ENCODE peak calls at places on chromosomes 7 and 10, in seven cellular contexts. Q, E, U, D, T, Z and R are unnamed samples.

GRCh38 chr10:13989616-13990015 is 341.1 kb downstream of the FRMD4A start:
- DNase-seq in Q (no peak), E (no peak), U (no peak), D (no peak), T (no peak), Z (no peak), R (no peak)

GRCh38 chr10:91804126-91804510 is 5.9 kb downstream of the TNKS2 start:
- DNase-seq in Q (no peak), E (no peak), U (no peak), D (no peak), T (no peak), Z (no peak), R (no peak)

GRCh38 chr10:119166564-119166963 is 1.1 kb upstream of the SFXN4 start:
- DNase-seq in Q (no peak), E (no peak), U (no peak), D (no peak), T (no peak), Z (no peak), R (no peak)

GRCh38 chr7:360454-361100 is 70.6 kb downstream of the FOXL3 start:
- DNase-seq in Q (no peak), E (no peak), U (peak), D (no peak), T (no peak), Z (peak), R (peak)

GRCh38 chr10:13195016-13195415 is 33.7 kb downstream of the MCM10 start:
- DNase-seq in Q (no peak), E (no peak), U (no peak), D (no peak), T (peak), Z (no peak), R (no peak)

GRCh38 chr10:78162867-78163266 is 129.2 kb downstream of the RPS24 start:
- DNase-seq in Q (no peak), E (no peak), U (no peak), D (no peak), T (peak), Z (no peak), R (no peak)

GRCh38 chr10:91206427-91206826 is 14.0 kb upstream of the PCGF5 start:
- DNase-seq in Q (no peak), E (no peak), U (no peak), D (no peak), T (no peak), Z (no peak), R (no peak)

GRCh38 chr10:15571570-15571969 is 148.2 kb downstream of the ITGA8 start:
- DNase-seq in Q (peak), E (no peak), U (peak), D (no peak), T (no peak), Z (no peak), R (no peak)

GRCh38 chr10:79222186-79222585 is 125.1 kb upstream of the PPIF start:
- DNase-seq in Q (no peak), E (no peak), U (no peak), D (no peak), T (no peak), Z (no peak), R (peak)

DNA sequence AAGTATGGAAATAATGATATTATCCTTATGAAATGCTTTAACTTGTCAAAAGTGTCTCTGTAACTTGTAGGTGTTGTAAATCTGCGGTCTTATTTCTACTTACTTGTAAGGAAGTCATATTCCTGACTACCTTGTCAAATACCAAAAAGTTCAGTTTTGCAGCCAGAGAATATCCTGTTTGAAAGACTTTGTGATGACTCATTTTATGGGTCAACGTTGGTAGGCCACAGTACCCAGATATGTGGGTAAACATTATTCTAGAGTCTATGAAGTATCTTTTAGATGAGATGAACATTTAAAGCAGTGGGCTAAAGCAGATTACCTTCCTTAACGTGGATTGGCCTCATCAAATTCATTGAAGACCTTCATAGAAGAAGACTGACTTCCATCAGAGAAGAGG is 195.3 kb downstream of the PPP1R9A start:
- DNase-seq in Q (peak), E (no peak), U (no peak), D (no peak), T (peak), Z (no peak), R (no peak)
- TF ChIP-seq CTCF in Q (no peak), E (no peak), U (no peak), D (no peak), T (no peak), Z (no peak), R (no peak)

DNA sequence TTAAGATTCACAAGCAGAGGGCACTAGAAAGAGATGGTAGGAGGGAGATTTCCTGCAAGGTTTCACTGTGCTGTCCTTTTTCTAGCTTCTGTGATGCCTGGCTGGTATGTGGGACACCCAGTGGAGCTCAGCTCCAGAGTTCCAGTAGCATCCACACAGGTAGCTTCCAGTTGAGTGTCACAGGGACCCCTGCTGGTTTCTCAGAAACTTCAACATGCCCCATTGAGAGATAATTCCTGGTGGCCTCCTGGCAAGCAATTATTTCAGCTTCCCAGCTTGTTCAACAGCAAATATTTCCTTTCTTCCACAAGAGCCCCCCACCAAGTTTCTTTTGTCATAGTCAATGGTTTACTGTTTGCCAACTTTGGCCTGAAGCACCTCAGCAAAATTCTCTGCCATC is 858.7 kb downstream of the REEP3 start:
- DNase-seq in Q (no peak), E (no peak), U (no peak), D (peak), T (no peak), Z (no peak), R (no peak)
- TF ChIP-seq CTCF in Q (no peak), E (no peak), U (no peak), D (peak), T (no peak), Z (no peak), R (peak)

DNA sequence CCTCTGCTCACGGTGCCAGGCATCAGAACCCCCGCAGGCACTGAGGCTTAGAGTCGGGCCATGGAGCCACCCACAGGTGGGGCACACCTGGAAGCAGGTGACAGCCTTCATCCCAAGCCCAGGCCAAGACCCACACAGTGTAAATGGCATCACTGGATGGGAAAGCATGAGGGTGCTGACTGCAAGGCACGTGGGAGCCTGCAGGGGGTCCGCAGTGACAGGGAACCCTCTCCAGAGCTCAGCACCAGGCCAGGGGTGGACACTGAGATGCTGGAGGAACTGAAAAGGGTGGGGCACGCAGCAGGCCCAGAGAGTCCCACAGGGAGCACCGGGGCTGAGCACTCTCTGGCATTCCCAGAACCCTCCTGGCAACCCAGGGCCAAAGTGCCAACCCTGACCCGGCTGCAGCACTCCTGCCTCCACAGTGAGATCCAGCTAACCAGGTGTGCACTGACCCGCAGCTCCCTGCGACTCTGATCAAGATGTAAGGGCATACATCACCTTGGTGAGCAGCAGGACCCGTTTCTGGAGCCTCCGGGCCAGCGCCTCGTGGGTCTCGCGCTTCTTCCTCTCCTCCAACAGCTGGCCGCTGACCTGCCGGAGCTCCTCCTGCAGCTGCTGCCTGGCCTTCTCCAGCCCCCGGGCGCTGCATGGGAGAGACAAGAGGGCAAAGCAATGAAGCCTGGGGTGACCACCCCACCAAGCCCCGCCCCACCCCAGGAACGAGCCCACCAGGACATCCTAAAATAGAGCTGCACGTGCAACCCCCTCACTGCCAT is 163.9 kb downstream of the MAD1L1 start:
- DNase-seq in Q (no peak), E (no peak), U (no peak), D (no peak), T (no peak), Z (no peak), R (no peak)
- TF ChIP-seq CTCF in Q (no peak), E (no peak), U (no peak), D (no peak), T (no peak), Z (no peak), R (peak)

DNA sequence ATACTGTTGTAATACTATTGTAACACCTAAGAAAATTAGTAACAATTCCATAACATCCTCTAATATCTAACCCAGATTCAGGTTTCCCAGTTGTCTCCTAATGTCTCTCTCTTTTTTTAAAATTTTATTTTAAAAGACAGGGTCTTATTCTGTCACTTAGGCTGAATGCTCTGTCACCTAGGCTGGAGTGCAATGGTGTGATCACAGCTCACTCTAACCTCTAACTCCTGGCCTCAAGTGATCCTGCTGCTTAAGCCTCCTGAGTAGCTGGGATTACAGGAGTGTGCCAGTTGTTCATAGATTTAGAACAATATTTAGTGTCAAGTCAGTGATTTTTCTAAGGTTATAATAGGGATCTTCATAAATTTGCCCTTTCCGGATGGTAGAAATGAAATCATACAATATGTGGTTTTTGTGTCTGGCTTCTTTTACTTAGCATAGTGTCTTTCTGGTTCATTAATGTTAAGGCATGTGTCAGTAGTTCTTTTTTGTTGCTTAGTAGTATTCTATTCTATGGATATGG is 14.7 kb downstream of the RALA start:
- DNase-seq in Q (no peak), E (no peak), U (no peak), D (no peak), T (no peak), Z (no peak), R (no peak)
- TF ChIP-seq CTCF in Q (no peak), E (no peak), U (no peak), D (no peak), T (no peak), Z (no peak), R (no peak)

DNA sequence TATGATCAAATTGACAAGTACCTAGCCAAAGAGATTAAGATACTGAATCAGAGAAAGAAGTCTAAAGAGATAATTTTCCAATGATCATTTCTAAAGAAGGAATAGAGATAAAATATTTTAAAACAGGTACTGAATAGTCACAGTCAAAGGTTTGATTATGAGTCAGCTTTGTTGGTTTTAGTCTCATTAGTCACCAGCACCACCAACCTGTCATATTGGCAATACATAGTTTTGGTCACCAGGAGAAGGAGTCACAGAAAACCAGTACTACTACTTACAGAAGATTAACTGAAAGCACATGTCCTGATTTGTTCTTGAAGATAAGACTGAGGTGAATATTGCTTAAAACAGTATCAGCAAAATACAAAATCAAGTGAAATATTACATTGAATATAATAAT is 34.6 kb downstream of the ZEB1 start:
- DNase-seq in Q (peak), E (no peak), U (no peak), D (no peak), T (peak), Z (no peak), R (no peak)
- TF ChIP-seq CTCF in Q (no peak), E (peak), U (peak), D (no peak), T (peak), Z (no peak), R (peak)

GRCh38 chr10:44306762-44307161 is 78.1 kb downstream of the CXCL12 start:
- DNase-seq in Q (no peak), E (no peak), U (no peak), D (no peak), T (no peak), Z (no peak), R (no peak)
- TF ChIP-seq CTCF in Q (peak), E (peak), U (peak), D (no peak), T (no peak), Z (no peak), R (peak)

GRCh38 chr7:118252087-118252486 is 27.6 kb downstream of the ANKRD7 start:
- DNase-seq in Q (no peak), E (no peak), U (no peak), D (no peak), T (no peak), Z (no peak), R (no peak)

GRCh38 chr7:118245267-118246040 is 20.9 kb downstream of the ANKRD7 start:
- DNase-seq in Q (no peak), E (no peak), U (no peak), D (no peak), T (no peak), Z (no peak), R (no peak)

DNA sequence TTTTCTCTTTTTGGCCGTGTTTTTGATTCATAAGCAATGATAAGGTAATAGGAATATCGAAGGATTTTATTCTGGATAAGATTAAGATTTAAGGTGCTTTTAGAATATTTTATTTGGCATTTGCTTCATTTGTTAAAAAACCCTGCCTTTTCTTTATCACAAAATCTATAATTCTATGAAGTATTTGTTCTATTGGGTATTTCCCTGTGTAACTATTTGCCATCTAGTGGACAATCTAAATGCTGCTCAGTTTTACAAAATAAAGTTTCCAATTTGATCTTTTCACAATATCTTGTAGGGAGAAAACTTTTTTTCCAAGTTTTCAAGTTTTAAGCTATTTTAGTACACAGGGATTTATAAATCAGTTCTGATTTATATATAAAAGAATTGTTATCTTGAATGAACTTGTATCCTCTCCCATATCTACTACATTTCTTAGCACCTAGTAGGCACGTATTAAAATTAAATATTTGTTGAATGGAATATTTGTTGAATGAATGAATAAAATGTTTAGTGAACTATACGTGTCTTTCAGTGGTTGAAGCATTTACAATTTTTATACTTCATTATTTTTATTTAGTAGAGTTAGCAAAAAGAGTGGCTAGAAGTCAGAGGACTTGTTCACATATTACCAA is 26.5 kb downstream of the ANKRD7 start:
- DNase-seq in Q (no peak), E (no peak), U (no peak), D (no peak), T (no peak), Z (no peak), R (no peak)
- TF ChIP-seq CTCF in Q (peak), E (no peak), U (peak), D (no peak), T (peak), Z (no peak), R (peak)

GRCh38 chr10:45313264-45313873 is 2.0 kb downstream of the OR13A1 start:
- DNase-seq in Q (no peak), E (no peak), U (no peak), D (no peak), T (no peak), Z (no peak), R (no peak)

DNA sequence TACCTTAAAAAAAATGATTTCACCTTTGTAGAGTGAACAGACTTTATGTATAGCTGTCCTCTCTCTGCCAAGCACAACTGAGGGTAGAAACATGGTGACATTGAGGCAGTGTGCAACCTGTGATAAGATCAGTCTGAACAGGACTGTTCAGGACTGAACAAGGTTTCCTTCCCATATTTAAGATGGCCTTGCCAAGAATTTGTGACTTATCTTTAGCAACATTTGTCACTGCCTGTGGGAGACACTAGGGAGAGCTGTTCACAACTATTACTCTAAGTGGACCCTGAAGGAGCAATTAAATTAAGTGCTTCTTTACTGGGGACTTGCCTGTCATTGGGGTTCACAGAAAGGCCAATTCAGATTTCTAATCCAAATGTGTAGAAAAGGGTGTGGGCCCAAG is 6.7 kb downstream of the OR13A1 start:
- DNase-seq in Q (no peak), E (no peak), U (no peak), D (no peak), T (no peak), Z (no peak), R (no peak)
- TF ChIP-seq CTCF in Q (no peak), E (peak), U (no peak), D (no peak), T (no peak), Z (no peak), R (no peak)

DNA sequence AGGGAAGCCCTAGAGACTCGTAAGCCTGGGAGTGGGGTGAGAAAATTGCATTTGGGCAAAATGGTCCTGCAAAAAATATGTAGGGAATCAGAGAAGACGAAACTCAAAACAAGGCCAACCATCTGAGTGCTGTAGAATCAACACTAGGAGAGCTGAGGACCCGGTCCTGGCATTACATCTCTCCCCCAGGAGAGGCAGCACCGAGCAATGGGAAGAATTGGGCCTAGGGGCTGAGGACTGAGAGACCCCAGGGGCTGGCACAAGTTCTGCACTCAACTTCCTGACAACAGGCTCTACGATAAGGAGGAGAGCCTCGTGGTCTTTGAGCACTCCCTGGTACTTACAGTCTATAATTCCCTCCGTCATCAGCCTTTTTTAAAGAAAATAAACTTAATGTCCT is 47.6 kb downstream of the BPGM start:
- DNase-seq in Q (no peak), E (no peak), U (no peak), D (no peak), T (no peak), Z (no peak), R (no peak)
- TF ChIP-seq CTCF in Q (peak), E (peak), U (peak), D (no peak), T (peak), Z (no peak), R (peak)